ENCODE peak calls at places on chromosomes 2 and 18, in eight cellular contexts. P is AG10803, O is glutamatergic neuron, W is astrocyte, A is cardiac muscle cell, J is GM13977, L is endothelial cell, Q is WERI-Rb-1. Z is an unnamed sample.

GRCh38 chr2:135337066-135337465 is 194.0 kb downstream of the ZRANB3 start:
- DNase-seq in Q (no peak), O (no peak), P (no peak), L (no peak), J (no peak), A (peak; percentile 21), W (peak; percentile 1), Z (no peak)

GRCh38 chr2:239376942-239377531 is 23.8 kb downstream of the HDAC4 start:
- DNase-seq in L (no peak), O (peak; percentile 15), J (no peak), P (no peak), A (no peak), Q (no peak), W (no peak), Z (no peak)

GRCh38 chr2:45285311-45285710 is 276.1 kb upstream of the SIX2 start:
- DNase-seq in O (no peak), J (no peak), P (peak; percentile 65), A (peak; percentile 21), L (no peak), W (no peak), Q (no peak), Z (no peak)

GRCh38 chr2:96161785-96162367 is 16.6 kb upstream of the DUSP2 start:
- DNase-seq in J (no peak), L (no peak), A (peak; percentile 46), W (no peak), Q (no peak), P (no peak), O (no peak), Z (no peak)

GRCh38 chr2:119223521-119224390 is at the start of gene STEAP3:
- DNase-seq in W (peak; percentile 36), J (peak; percentile 92), A (peak; percentile 66), P (peak; percentile 49), O (peak; percentile 85), Q (peak; percentile 90), L (peak; percentile 68), Z (peak; percentile 17)

GRCh38 chr2:16034151-16034974 is 94.0 kb downstream of the MYCN start:
- DNase-seq in Q (peak; percentile 88), P (no peak), J (no peak), L (peak; percentile 44), O (peak; percentile 30), A (no peak), W (no peak), Z (no peak)

GRCh38 chr2:75607988-75608683 is 38.4 kb upstream of the MRPL19 start:
- DNase-seq in A (no peak), O (no peak), J (no peak), Q (no peak), P (no peak), W (peak; percentile 41), L (no peak), Z (no peak)

GRCh38 chr18:31821452-31822171 is 60.9 kb upstream of the SLC25A52 start:
- DNase-seq in P (no peak), L (peak; percentile 27), J (no peak), A (peak; percentile 21), W (no peak), Q (no peak), O (no peak), Z (no peak)

GRCh38 chr2:69118609-69119008 is 105.6 kb downstream of the ANTXR1 start:
- DNase-seq in O (no peak), J (no peak), W (peak; percentile 82), P (peak; percentile 85), L (no peak), Q (no peak), A (peak; percentile 27), Z (no peak)

GRCh38 chr2:205175831-205176230 is 506.5 kb upstream of the NRP2 start:
- DNase-seq in P (peak; percentile 28), A (no peak), Q (no peak), J (no peak), O (no peak), L (no peak), W (no peak), Z (no peak)

GRCh38 chr2:43460611-43461396 is 135.0 kb downstream of the THADA start:
- DNase-seq in P (peak; percentile 69), L (no peak), Q (no peak), J (no peak), O (no peak), A (peak; percentile 60), W (no peak), Z (no peak)

GRCh38 chr2:69163109-69163508 is 150.1 kb downstream of the ANTXR1 start:
- DNase-seq in W (peak; percentile 97), A (peak; percentile 94), O (no peak), Q (no peak), J (peak; percentile 12), P (peak; percentile 95), L (no peak), Z (peak; percentile 80)

GRCh38 chr18:34871435-34871834 is 161.3 kb downstream of the DTNA start:
- DNase-seq in P (no peak), O (no peak), W (no peak), Q (no peak), J (no peak), A (peak; percentile 5), L (no peak), Z (no peak)

GRCh38 chr18:28439870-28440269 is 262.9 kb upstream of the CDH2 start:
- DNase-seq in W (peak; percentile 25), Q (no peak), P (peak; percentile 36), J (no peak), L (no peak), A (peak; percentile 77), O (no peak), Z (no peak)

GRCh38 chr2:47893771-47894170 is 12.5 kb downstream of the FBXO11 start:
- DNase-seq in W (no peak), L (no peak), J (no peak), O (no peak), Q (no peak), A (no peak), P (no peak), Z (no peak)

GRCh38 chr2:133657591-133657990 is 89.3 kb upstream of the NCKAP5 start:
- DNase-seq in O (no peak), P (no peak), Q (no peak), A (no peak), L (no peak), J (no peak), W (peak; percentile 90), Z (no peak)

GRCh38 chr2:220259656-220260055 is 632.2 kb downstream of the SLC4A3 start:
- DNase-seq in A (no peak), P (no peak), J (no peak), L (no peak), Q (no peak), W (no peak), O (peak; percentile 71), Z (no peak)

GRCh38 chr2:122627388-122627787 is 871.9 kb downstream of the TSN start:
- DNase-seq in A (peak; percentile 46), Q (no peak), P (no peak), W (no peak), J (no peak), L (no peak), O (no peak), Z (no peak)

GRCh38 chr2:204195498-204195897 is 258.9 kb downstream of the ICOS start:
- DNase-seq in A (no peak), L (no peak), P (no peak), J (no peak), O (no peak), Q (no peak), W (no peak), Z (no peak)

GRCh38 chr2:99389371-99389770 is 52.2 kb downstream of the EIF5B start:
- DNase-seq in L (no peak), A (no peak), W (peak; percentile 70), O (no peak), P (peak; percentile 71), Q (no peak), J (no peak), Z (peak; percentile 65)

DNA sequence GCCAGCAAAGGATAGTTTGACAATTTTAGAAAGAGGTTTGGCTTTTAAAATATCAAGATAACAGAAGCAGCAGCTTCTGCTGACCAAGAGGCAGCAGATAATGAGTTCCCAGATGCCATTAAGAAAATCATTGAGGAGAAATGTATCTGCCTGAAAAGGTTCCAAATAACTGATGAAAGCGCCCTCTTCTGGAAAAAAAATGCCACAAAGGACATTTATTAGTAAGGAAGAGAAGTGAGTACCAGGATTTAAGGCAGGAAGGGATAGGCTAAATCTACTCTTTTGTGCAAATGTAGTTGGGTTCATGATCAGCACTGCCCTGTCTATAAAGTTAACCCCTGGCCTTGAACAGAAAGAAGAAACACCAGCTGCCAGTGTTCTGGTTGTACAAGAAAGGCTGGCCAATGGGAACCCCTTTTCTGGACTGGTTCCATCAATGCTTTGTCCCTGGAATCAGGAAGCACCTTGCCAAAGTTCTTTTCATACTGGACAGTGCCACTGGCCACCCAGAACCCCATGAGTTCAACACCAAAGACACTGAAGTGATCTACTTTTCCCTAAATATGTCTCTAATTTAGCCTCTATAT is 40.6 kb downstream of the DHX57 start:
- DNase-seq in L (peak; percentile 21), A (peak; percentile 39), P (peak; percentile 23), O (no peak), J (no peak), Q (no peak), W (no peak), Z (peak; percentile 37)
- TF ChIP-seq CTCF in L (peak; percentile 62), A (peak; percentile 43), P (peak; percentile 43), O (peak; percentile 39), J (peak; percentile 44), Q (peak; percentile 50), W (peak; percentile 30), Z (peak; percentile 77)

DNA sequence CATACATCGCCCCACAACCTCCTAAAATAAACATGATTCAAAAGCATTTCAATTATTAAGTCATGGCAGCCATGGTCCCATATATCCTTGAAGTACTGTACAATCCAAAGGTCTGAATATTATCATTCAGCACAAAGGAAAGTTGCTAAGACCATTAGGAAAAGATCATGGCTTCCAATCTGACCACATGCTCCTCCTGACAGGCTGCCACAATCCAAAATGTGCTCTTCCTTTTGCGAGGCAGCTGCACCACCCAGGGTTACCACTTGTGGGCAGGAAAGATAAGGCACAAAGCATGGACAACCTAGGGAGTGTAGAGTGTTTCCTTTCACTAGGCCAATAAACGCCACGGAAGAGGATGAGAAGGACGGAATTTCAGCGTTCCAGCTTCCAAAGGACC is 5.4 kb downstream of the BOLA3 start:
- DNase-seq in W (no peak), J (no peak), Q (peak; percentile 69), L (peak; percentile 27), P (no peak), A (no peak), O (peak; percentile 45), Z (no peak)
- TF ChIP-seq CTCF in W (no peak), J (no peak), Q (peak; percentile 74), L (peak; percentile 44), P (no peak), A (no peak), O (peak; percentile 38), Z (peak; percentile 43)

GRCh38 chr2:168119519-168120141 is 127.8 kb downstream of the STK39 start:
- DNase-seq in A (peak; percentile 78), J (no peak), L (peak; percentile 62), P (peak; percentile 65), Q (peak; percentile 25), O (no peak), W (peak; percentile 51), Z (peak; percentile 53)
- TF ChIP-seq CTCF in A (peak; percentile 64), J (peak; percentile 65), L (peak; percentile 77), P (peak; percentile 81), Q (peak; percentile 54), O (peak; percentile 65), W (peak; percentile 71), Z (peak; percentile 82)

DNA sequence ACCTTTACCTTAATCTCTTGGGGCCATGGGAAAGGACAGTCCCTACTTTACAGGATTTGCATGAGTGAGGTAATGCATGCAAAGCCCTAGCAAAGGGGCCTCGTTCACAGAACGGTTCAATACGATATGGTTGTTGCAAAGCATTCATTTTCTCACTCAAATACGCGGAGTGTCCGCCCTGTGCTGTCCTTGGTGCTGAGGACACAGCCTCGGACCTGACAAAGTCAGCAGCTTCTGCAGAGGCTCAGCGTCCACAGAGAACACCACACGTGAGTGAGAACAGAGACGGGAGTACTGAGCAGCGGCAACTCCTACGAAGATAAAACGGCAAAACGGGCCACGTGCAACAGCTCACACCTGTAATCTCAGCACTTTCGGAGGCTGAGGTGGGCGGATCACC is 125.6 kb downstream of the EIPR1 start:
- DNase-seq in W (no peak), L (no peak), Q (peak; percentile 42), J (no peak), A (peak; percentile 56), P (no peak), O (no peak), Z (no peak)
- TF ChIP-seq CTCF in W (no peak), L (no peak), Q (no peak), J (no peak), A (no peak), P (no peak), O (no peak), Z (no peak)